ENCODE peak calls at places on chromosomes 3 and 15, in six cellular contexts. B is ovary, J is stomach, G is testis, E is IMR-90, Y is psoas muscle. P is an unnamed sample.

GRCh38 chr3:186842426-186843038 is at the start of gene ADIPOQ:
- DNase-seq in B (no peak), Y (no peak), G (no peak), E (no peak), J (no peak), P (no peak)

GRCh38 chr3:20608054-20608738 is 422.2 kb upstream of the SGO1 start:
- DNase-seq in J (no peak), G (no peak), B (no peak), Y (no peak), E (no peak), P (no peak)

GRCh38 chr3:45496550-45496949 is 98.0 kb upstream of the LIMD1 start:
- DNase-seq in Y (peak; percentile 64), J (no peak), B (peak; percentile 21), G (no peak), E (no peak), P (no peak)

GRCh38 chr3:36729204-36730056 is 34.9 kb downstream of the DCLK3 start:
- DNase-seq in G (no peak), B (no peak), E (peak; percentile 69), J (no peak), Y (no peak), P (peak; percentile 37)

GRCh38 chr3:25096536-25096935 is 331.5 kb upstream of the RARB start:
- DNase-seq in B (no peak), J (no peak), G (no peak), E (no peak), Y (no peak), P (no peak)

GRCh38 chr15:55434989-55435825 is 26.9 kb downstream of the PIERCE2 start:
- DNase-seq in B (no peak), J (no peak), G (no peak), Y (no peak), E (peak; percentile 64), P (peak; percentile 23)

GRCh38 chr3:49163609-49164008 is 2.5 kb downstream of the CCDC71 start:
- DNase-seq in B (no peak), G (no peak), E (no peak), J (no peak), Y (no peak), P (no peak)

GRCh38 chr3:28850186-28850585 is 430.7 kb upstream of the RBMS3 start:
- DNase-seq in J (no peak), G (no peak), E (no peak), B (no peak), Y (no peak), P (no peak)

GRCh38 chr3:178504128-178504527 is 32.1 kb upstream of the KCNMB2 start:
- DNase-seq in B (no peak), J (no peak), E (no peak), G (no peak), Y (no peak), P (no peak)

GRCh38 chr15:88220443-88221186 is 35.9 kb downstream of the NTRK3 start:
- DNase-seq in G (no peak), Y (no peak), E (no peak), B (no peak), J (no peak), P (no peak)

GRCh38 chr15:39472661-39473657 is 107.9 kb upstream of the THBS1 start:
- DNase-seq in Y (peak; percentile 78), B (peak; percentile 76), E (peak; percentile 99), J (peak; percentile 58), G (peak; percentile 27), P (peak; percentile 89)

GRCh38 chr15:101450561-101451145 is 38.9 kb downstream of the PCSK6 start:
- DNase-seq in B (no peak), E (no peak), Y (no peak), J (no peak), G (peak; percentile 21), P (no peak)

GRCh38 chr3:127745656-127746399 is 73.1 kb downstream of the ABTB1 start:
- DNase-seq in B (no peak), J (no peak), Y (no peak), E (no peak), G (no peak), P (no peak)

GRCh38 chr3:18725668-18726407 is 300.7 kb upstream of the SATB1 start:
- DNase-seq in Y (no peak), B (no peak), G (no peak), J (no peak), E (no peak), P (no peak)

GRCh38 chr3:61894988-61895935 is 333.9 kb downstream of the PTPRG start:
- DNase-seq in J (peak; percentile 80), E (peak; percentile 90), Y (peak; percentile 37), G (peak; percentile 61), B (no peak), P (peak; percentile 57)

GRCh38 chr15:82051664-82052063 is 5.8 kb upstream of the MEX3B start:
- DNase-seq in G (peak; percentile 59), Y (no peak), B (no peak), J (no peak), E (peak; percentile 73), P (no peak)
- TF ChIP-seq CTCF in G (no peak), Y (no peak), B (no peak), J (no peak), E (no peak), P (no peak)

DNA sequence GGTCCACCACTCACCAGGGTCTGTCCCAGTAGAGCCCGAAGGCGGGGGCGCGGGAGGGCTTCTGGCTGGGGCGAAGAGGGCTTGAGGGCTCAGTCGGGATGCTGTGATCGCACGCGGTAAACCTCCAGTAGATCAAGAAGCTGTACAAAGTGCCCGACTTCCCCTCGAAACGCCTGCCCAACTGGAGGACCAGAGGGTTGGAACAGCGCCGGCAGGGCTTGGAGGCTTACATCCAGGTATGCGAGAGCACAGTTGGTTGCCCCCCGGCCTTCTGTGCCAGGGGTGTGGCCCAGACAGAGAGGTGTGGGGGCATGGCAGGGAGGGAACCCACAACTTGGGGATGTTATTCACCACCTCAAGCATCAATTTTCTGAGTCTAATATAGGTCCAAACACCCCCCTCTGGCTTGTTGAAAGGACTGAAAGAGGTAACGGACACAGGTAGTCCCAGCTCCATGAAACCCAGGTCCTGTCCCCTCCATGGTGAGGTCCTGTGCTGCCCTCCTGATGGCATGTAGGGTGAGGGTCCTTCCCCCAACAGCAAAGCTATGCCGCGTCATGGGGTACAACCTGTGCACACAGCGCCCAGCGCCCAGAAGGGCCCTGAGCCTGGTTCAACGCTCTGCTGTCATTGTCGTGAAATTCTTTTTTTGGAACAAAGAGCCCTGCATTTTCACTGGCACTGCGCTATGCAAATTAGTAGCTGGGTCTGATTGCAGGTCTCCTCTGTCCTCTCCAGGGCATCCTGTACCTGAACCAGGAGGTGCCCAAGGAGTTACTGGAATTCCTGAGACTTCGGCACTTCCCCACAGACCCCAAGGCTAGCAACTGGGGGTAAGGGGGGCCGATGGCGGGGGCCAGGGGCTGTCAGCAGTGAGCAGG is 1.2 kb downstream of the SNX22 start:
- DNase-seq in E (no peak), B (no peak), G (no peak), Y (no peak), J (no peak), P (no peak)
- H3K4me3 ChIP-seq in E (no peak overlapping the region), B (no peak overlapping the region), G (peak overlapping the region; percentile 17), Y (peak overlapping the region; percentile 68), J (peak overlapping the region; percentile 43), P (peak overlapping the region; percentile 14)

DNA sequence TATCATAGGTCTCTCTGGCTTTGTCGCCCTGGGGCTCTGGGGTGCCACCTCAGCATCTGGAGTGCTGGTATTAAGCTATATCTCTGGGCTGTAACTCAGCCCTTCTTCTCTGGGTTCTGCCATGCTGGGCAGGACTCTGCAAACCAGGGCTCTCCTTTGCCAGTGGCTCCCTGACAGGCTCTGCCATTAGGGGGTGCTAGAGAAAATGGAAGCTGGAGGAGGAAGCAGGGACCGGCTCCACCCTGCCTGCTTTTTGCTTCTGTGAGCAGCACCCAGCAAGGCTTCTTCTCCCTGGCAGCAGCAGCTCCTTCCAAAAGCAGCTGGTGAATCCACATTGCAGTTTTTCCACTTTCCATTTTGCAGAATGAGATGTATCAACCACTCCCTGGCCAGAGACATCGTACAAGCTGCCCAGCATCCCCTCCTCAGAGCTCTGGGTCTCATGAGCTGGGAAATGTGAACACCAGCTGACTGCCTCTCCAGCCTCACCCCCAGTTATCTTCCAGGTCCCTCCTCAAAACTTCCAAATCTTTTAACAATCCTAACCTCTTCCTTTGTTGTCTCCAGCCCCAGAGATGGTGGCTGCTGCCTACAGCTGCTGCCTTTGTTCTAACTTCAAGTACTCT is 165.0 kb downstream of the ABHD5 start:
- DNase-seq in Y (peak; percentile 24), J (peak; percentile 69), G (peak; percentile 67), B (peak; percentile 36), E (peak; percentile 56), P (peak; percentile 21)
- TF ChIP-seq CTCF in Y (peak; percentile 41), J (no peak), G (no peak), B (peak; percentile 18), E (peak; percentile 68), P (peak; percentile 82)

DNA sequence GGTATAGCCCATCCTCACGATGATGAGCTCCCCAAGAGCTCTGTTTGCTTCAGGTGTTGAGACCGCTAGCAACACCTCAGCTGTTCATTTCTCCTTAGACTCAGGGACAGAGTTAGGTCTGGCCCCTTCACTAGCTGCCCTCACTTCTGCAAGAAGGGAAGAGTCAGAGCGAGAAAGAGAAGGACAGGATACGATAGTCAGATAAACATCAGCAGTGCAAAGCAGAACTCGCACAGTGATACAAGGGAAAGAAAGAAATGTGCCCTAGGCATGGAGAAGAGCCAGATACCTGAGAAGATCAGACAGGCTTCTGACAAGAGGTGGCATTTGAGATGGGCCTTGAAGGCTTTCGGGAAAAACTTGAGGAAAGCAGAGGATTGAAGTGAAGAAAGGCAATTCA is 106.2 kb downstream of the PGPEP1L start:
- DNase-seq in Y (no peak), E (no peak), J (no peak), G (no peak), B (no peak), P (no peak)
- H3K4me3 ChIP-seq in Y (no peak overlapping the region), E (no peak overlapping the region), J (no peak overlapping the region), G (no peak overlapping the region), B (no peak overlapping the region), P (no peak overlapping the region)

GRCh38 chr3:23884481-23884880 is 32.3 kb downstream of the NKIRAS1 start:
- DNase-seq in J (no peak), E (no peak), B (no peak), Y (no peak), G (no peak), P (no peak)
- TF ChIP-seq CTCF in J (no peak), E (peak; percentile 9), B (no peak), Y (peak; percentile 18), G (no peak), P (no peak)

DNA sequence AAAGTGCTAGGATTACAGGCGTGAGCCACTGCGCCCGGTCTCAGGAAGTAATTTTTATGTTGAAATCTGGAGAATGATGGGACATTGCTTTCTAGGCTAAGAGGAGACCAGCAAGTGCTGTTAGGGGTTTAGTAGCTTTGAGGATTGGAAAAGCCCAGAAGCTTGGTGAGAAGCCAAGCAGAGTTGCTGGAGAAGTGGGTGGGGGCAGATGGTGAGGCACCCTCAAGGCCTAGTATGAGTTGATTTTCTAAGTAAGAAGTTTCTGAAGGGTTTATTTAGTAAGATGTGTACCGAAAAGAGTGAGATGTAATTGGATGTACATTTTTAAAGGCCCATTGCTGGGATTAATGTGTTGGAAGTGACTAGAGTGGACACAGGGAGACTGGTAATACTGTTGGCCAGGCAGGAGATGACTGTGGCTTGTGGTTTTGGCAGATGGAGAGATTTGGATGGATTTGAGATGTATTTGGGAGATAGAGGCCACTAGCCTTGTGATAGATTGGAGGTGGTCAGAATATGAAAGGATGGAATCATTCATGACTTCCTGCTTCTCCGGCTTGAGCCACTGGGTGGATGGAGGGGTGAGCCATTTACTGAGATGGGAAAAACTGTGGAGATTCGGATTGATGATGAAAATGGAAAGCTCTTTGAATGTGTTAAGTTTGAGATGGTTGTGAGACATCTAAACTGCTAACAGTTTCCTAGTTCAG is 2.3 kb downstream of the LRRC28 start:
- DNase-seq in B (no peak), G (no peak), E (peak; percentile 61), Y (no peak), J (no peak), P (peak; percentile 57)
- H3K4me3 ChIP-seq in B (no peak overlapping the region), G (no peak overlapping the region), E (no peak overlapping the region), Y (no peak overlapping the region), J (no peak overlapping the region), P (no peak overlapping the region)

P was measured in AG09309.